ENCODE peak calls at places on chromosomes 6 and 20, in ten cellular contexts. Y is psoas muscle; R is putamen; S is keratinocyte; O is AG09309; N is heart right ventricle; C is T-helper 2 cell; I is stromal cell of bone marrow; D is activated naive CD8-positive, alpha-beta T cell treated with anti-CD3 and anti-CD28 coated beads for 36 hours; J is amygdala. T is an unnamed sample.

GRCh38 chr20:57092112-57092899 is 174.1 kb downstream of the BMP7 start:
- DNase-seq in J (peak), O (no peak), D (peak), C (peak), Y (peak), I (no peak), R (peak), N (peak), S (no peak), T (peak)

GRCh38 chr6:106688177-106688951 is 59.0 kb downstream of the QRSL1 start:
- DNase-seq in S (no peak), N (no peak), R (no peak), Y (no peak), C (no peak), J (no peak), D (no peak), O (no peak), I (no peak), T (no peak)

GRCh38 chr6:89487864-89488263 is 54.9 kb downstream of the ANKRD6 start:
- DNase-seq in R (no peak), I (no peak), D (peak), N (no peak), Y (no peak), C (no peak), J (no peak), S (no peak), O (no peak), T (no peak)

GRCh38 chr20:17227199-17227535 is 327 bp downstream of the PCSK2 start:
- DNase-seq in S (no peak), N (no peak), C (no peak), D (no peak), Y (no peak), I (no peak), O (no peak), J (no peak), R (no peak), T (no peak)

GRCh38 chr20:35561268-35561667 is 19.4 kb downstream of the ERGIC3 start:
- DNase-seq in S (no peak), Y (no peak), C (no peak), O (peak), R (peak), D (peak), I (peak), J (no peak), N (no peak), T (peak)

GRCh38 chr6:22401206-22401605 is 104.4 kb upstream of the PRL start:
- DNase-seq in O (no peak), S (no peak), I (no peak), D (no peak), N (no peak), R (no peak), C (no peak), J (no peak), Y (no peak), T (no peak)

GRCh38 chr6:165848099-165848461 is 185.0 kb upstream of the PDE10A start:
- DNase-seq in Y (no peak), J (no peak), N (no peak), I (no peak), C (no peak), S (no peak), O (no peak), D (no peak), R (no peak), T (no peak)

GRCh38 chr20:42313704-42314103 is 695.5 kb upstream of the CHD6 start:
- DNase-seq in N (no peak), J (no peak), O (no peak), D (no peak), Y (no peak), I (no peak), R (no peak), S (no peak), C (no peak), T (no peak)

GRCh38 chr6:11069760-11070159 is 23.9 kb upstream of the SMIM13 start:
- DNase-seq in D (no peak), R (no peak), C (no peak), J (no peak), S (no peak), N (no peak), Y (no peak), I (no peak), O (no peak), T (no peak)

GRCh38 chr20:4018015-4018748 is 2.8 kb upstream of the RNF24 start:
- DNase-seq in J (no peak), O (no peak), S (no peak), C (no peak), I (no peak), R (no peak), Y (no peak), N (no peak), D (no peak), T (no peak)

GRCh38 chr6:162706236-162706635 is 21.3 kb downstream of the PRKN start:
- DNase-seq in J (peak), O (no peak), S (no peak), I (no peak), C (no peak), D (no peak), Y (peak), R (no peak), N (peak), T (no peak)

GRCh38 chr20:25539742-25540201 is 45.6 kb downstream of the NINL start:
- DNase-seq in S (no peak), D (no peak), R (peak), J (no peak), O (no peak), Y (no peak), I (no peak), C (no peak), N (no peak), T (no peak)

GRCh38 chr6:54681267-54681666 is 165.3 kb upstream of the FAM83B start:
- DNase-seq in O (no peak), Y (no peak), D (no peak), S (no peak), N (no peak), J (no peak), I (no peak), R (no peak), C (no peak), T (no peak)

GRCh38 chr6:90574610-90575009 is 12.3 kb downstream of the MAP3K7 start:
- DNase-seq in O (no peak), R (peak), D (no peak), C (no peak), J (no peak), N (no peak), I (no peak), Y (no peak), S (no peak), T (no peak)

T was measured in NCI-H460.